ENCODE peak calls at places on chromosomes 11 and 22, in four cellular contexts. C is astrocyte, M is hepatocyte, G is neural progenitor cell. O is an unnamed sample.

GRCh38 chr11:83070878-83071640 is 638 bp downstream of the RAB30 start:
- DNase-seq in C (no peak), M (peak; percentile 49), G (peak; percentile 60), O (peak; percentile 53)

GRCh38 chr22:43388420-43388851 is 23.4 kb upstream of the MPPED1 start:
- DNase-seq in C (peak; percentile 5), M (peak; percentile 86), G (peak; percentile 86), O (peak; percentile 69)

GRCh38 chr22:41524283-41524682 is 20.0 kb downstream of the POLR3H start:
- DNase-seq in C (no peak), M (no peak), G (no peak), O (no peak)

GRCh38 chr11:126072141-126072741 is 9.6 kb upstream of the CDON start:
- DNase-seq in C (peak; percentile 45), M (no peak), G (no peak), O (no peak)

GRCh38 chr11:85748455-85748891 is 62.5 kb downstream of the SYTL2 start:
- DNase-seq in C (peak; percentile 42), M (no peak), G (no peak), O (peak; percentile 24)

GRCh38 chr11:65185869-65186341 is 4.2 kb downstream of the CAPN1 start:
- DNase-seq in C (no peak), M (no peak), G (no peak), O (no peak)

GRCh38 chr22:45310331-45311032 is 748 bp downstream of the FAM118A start:
- DNase-seq in C (no peak), M (no peak), G (peak; percentile 46), O (peak; percentile 29)

GRCh38 chr11:3947084-3947483 is 91.6 kb downstream of the STIM1 start:
- DNase-seq in C (peak; percentile 62), M (no peak), G (no peak), O (peak; percentile 36)

GRCh38 chr11:34002420-34002819 is 49.1 kb upstream of the CAPRIN1 start:
- DNase-seq in C (no peak), M (no peak), G (no peak), O (no peak)

GRCh38 chr11:47508595-47509555 is 44.1 kb downstream of the CELF1 start:
- DNase-seq in C (no peak), M (peak; percentile 41), G (no peak), O (no peak)

GRCh38 chr11:47511927-47512326 is 41.0 kb downstream of the CELF1 start:
- DNase-seq in C (no peak), M (no peak), G (no peak), O (no peak)

GRCh38 chr11:47512701-47513100 is 40.2 kb downstream of the CELF1 start:
- DNase-seq in C (no peak), M (peak; percentile 23), G (peak; percentile 58), O (no peak)

GRCh38 chr11:47507868-47508594 is 44.9 kb downstream of the CELF1 start:
- DNase-seq in C (no peak), M (no peak), G (no peak), O (no peak)

DNA sequence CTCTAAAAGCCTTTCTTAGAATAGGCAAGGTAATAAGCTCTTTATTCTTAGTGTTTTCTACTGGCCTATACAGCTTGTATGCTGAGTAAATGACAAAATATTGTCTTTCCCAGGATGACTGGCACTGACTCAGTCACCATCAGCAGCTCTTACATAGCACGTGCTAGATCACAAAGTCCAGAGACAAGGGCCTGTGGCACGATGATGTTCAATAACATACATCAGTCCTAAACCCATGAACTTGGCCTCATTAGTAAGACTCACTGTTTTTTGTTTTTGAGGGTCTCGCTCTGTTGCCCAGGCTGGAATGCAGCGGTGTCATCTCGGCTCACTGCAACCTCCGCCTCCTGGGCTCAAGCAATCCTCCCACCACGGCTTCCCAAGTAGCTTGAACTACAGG is 42.7 kb downstream of the CELF1 start:
- DNase-seq in C (no peak), M (no peak), G (no peak), O (peak; percentile 63)
- H3K4me1 ChIP-seq in C (peaks cover 20% of the 10 kb centered on the region), M (peaks cover 30% of the 10 kb centered on the region), G (peaks cover 43% of the 10 kb centered on the region), O (peaks cover 40% of the 10 kb centered on the region)

GRCh38 chr11:124740277-124740882 is 638 bp downstream of the NRGN start:
- DNase-seq in C (no peak), M (no peak), G (peak; percentile 53), O (peak; percentile 60)
- TF ChIP-seq EZH2 in C (peak; percentile 4), M (peak; percentile 28), G (no peak), O (no peak)

GRCh38 chr22:29886601-29887000 is 3.6 kb downstream of the MTMR3 start:
- DNase-seq in C (no peak), M (no peak), G (no peak), O (no peak)

GRCh38 chr22:29883831-29884139 is 811 bp downstream of the MTMR3 start:
- DNase-seq in C (peak; percentile 2), M (no peak), G (no peak), O (no peak)

GRCh38 chr22:29887358-29887757 is 4.4 kb downstream of the MTMR3 start:
- DNase-seq in C (no peak), M (no peak), G (no peak), O (no peak)

GRCh38 chr22:29883045-29883830 is at the start of gene MTMR3:
- DNase-seq in C (peak; percentile 66), M (peak; percentile 98), G (peak; percentile 97), O (peak; percentile 92)

GRCh38 chr22:29885610-29886009 is 2.6 kb downstream of the MTMR3 start:
- DNase-seq in C (no peak), M (no peak), G (no peak), O (no peak)
- H3K4me1 ChIP-seq in C (peaks cover 4% of the 10 kb centered on the region), M (peaks cover 13% of the 10 kb centered on the region), G (peaks cover 8% of the 10 kb centered on the region), O (peaks cover 20% of the 10 kb centered on the region)

DNA sequence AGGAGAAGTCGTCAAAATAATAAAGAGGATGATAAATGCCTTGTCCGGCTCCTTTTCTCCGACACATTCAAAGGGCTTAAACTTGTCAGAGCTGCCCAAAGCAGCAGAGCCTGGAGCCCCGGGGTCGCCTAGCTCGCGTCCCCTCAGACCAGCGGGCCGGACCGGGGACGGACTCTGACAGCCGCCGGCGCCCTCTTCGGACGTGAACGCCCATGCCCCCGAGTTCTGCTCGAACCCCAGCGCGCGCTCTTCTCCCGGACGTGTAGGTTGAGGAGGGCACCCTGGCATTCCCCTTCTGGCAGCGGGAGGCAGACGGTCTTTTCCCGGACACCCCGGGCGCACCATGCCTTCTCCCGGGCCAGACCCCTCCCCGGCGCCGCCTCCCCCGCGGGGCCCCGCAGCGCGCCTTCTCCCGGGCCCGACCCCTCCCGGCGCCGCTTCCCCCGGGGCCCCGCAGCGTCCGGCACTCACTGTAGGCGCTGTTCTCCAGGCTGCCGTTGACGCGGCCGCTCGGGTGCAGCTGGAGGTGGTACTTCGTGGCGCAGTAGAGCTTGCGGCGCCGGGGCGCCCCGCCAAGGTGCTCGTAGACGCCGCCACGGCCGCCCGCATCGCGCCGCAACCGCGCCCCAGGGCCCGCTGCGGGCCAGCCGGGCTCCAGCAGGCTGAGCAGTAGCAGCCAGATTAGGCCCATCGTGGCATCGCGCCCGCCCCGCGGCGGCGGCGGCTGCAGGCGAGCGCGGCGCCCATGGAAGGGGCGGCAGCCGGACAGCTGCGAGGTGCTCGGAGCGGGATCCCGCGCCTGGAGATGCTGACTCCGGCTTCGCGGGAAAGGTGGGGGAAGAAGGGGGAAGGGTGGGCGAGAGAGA is 740 bp downstream of the FGF3 start:
- DNase-seq in C (no peak), M (no peak), G (peak; percentile 68), O (no peak)
- TF ChIP-seq EZH2 in C (peak; percentile 68), M (peak; percentile 29), G (peak; percentile 96), O (no peak)